ENCODE peak calls at places on chromosomes 3 and 15, in eight cellular contexts. One of them, this sample, is unnamed.

GRCh38 chr3:72591522-72592421 is 256.5 kb downstream of the SHQ1 start:
- DNase-seq in fibroblast of lung: peak
- DNase-seq in NB4: no peak
- DNase-seq in endothelial cell: no peak
- DNase-seq in A549: peak
- DNase-seq in breast epithelium: peak
- DNase-seq in fibroblast of mammary gland: peak
- DNase-seq in choroid plexus epithelial cell: peak
- DNase-seq in this sample: peak

GRCh38 chr15:38129531-38130199 is 123.0 kb upstream of the SPRED1 start:
- DNase-seq in fibroblast of lung: peak
- DNase-seq in NB4: peak
- DNase-seq in endothelial cell: no peak
- DNase-seq in A549: no peak
- DNase-seq in breast epithelium: no peak
- DNase-seq in fibroblast of mammary gland: peak
- DNase-seq in choroid plexus epithelial cell: peak
- DNase-seq in this sample: peak

GRCh38 chr15:25849431-25849921 is 13.7 kb downstream of the ATP10A start:
- DNase-seq in fibroblast of lung: peak
- DNase-seq in NB4: no peak
- DNase-seq in endothelial cell: no peak
- DNase-seq in A549: peak
- DNase-seq in breast epithelium: no peak
- DNase-seq in fibroblast of mammary gland: peak
- DNase-seq in choroid plexus epithelial cell: peak
- DNase-seq in this sample: no peak

GRCh38 chr3:154182322-154182922 is 61.2 kb downstream of the ARHGEF26 start:
- DNase-seq in fibroblast of lung: no peak
- DNase-seq in NB4: no peak
- DNase-seq in endothelial cell: no peak
- DNase-seq in A549: no peak
- DNase-seq in breast epithelium: no peak
- DNase-seq in fibroblast of mammary gland: no peak
- DNase-seq in choroid plexus epithelial cell: no peak
- DNase-seq in this sample: no peak

GRCh38 chr3:188170461-188171459 is 16.8 kb downstream of the LPP start:
- DNase-seq in fibroblast of lung: no peak
- DNase-seq in NB4: no peak
- DNase-seq in endothelial cell: no peak
- DNase-seq in A549: peak
- DNase-seq in breast epithelium: no peak
- DNase-seq in fibroblast of mammary gland: no peak
- DNase-seq in choroid plexus epithelial cell: no peak
- DNase-seq in this sample: no peak

GRCh38 chr3:125165189-125165947 is 47.2 kb downstream of the SLC12A8 start:
- DNase-seq in fibroblast of lung: peak
- DNase-seq in NB4: no peak
- DNase-seq in endothelial cell: peak
- DNase-seq in A549: peak
- DNase-seq in breast epithelium: no peak
- DNase-seq in fibroblast of mammary gland: peak
- DNase-seq in choroid plexus epithelial cell: peak
- DNase-seq in this sample: no peak

GRCh38 chr3:170876537-170876936 is 6.5 kb upstream of the RPL22L1 start:
- DNase-seq in fibroblast of lung: no peak
- DNase-seq in NB4: no peak
- DNase-seq in endothelial cell: no peak
- DNase-seq in A549: no peak
- DNase-seq in breast epithelium: no peak
- DNase-seq in fibroblast of mammary gland: no peak
- DNase-seq in choroid plexus epithelial cell: no peak
- DNase-seq in this sample: no peak

GRCh38 chr15:89367485-89368451 is 33.1 kb upstream of the POLG start:
- DNase-seq in fibroblast of lung: no peak
- DNase-seq in NB4: no peak
- DNase-seq in endothelial cell: no peak
- DNase-seq in A549: peak
- DNase-seq in breast epithelium: no peak
- DNase-seq in fibroblast of mammary gland: peak
- DNase-seq in choroid plexus epithelial cell: no peak
- DNase-seq in this sample: no peak

GRCh38 chr3:48588230-48588629 is 6.9 kb downstream of the COL7A1 start:
- DNase-seq in fibroblast of lung: no peak
- DNase-seq in NB4: no peak
- DNase-seq in endothelial cell: no peak
- DNase-seq in A549: no peak
- DNase-seq in breast epithelium: no peak
- DNase-seq in fibroblast of mammary gland: no peak
- DNase-seq in choroid plexus epithelial cell: no peak
- DNase-seq in this sample: no peak

GRCh38 chr3:56823421-56823926 is 21.7 kb upstream of the ARHGEF3 start:
- DNase-seq in fibroblast of lung: no peak
- DNase-seq in NB4: no peak
- DNase-seq in endothelial cell: no peak
- DNase-seq in A549: no peak
- DNase-seq in breast epithelium: no peak
- DNase-seq in fibroblast of mammary gland: no peak
- DNase-seq in choroid plexus epithelial cell: no peak
- DNase-seq in this sample: no peak

GRCh38 chr15:29792426-29793159 is 29.7 kb downstream of the TJP1 start:
- DNase-seq in fibroblast of lung: peak
- DNase-seq in NB4: no peak
- DNase-seq in endothelial cell: no peak
- DNase-seq in A549: no peak
- DNase-seq in breast epithelium: no peak
- DNase-seq in fibroblast of mammary gland: no peak
- DNase-seq in choroid plexus epithelial cell: peak
- DNase-seq in this sample: no peak

GRCh38 chr15:57398336-57398735 is 22.0 kb downstream of the CGNL1 start:
- DNase-seq in fibroblast of lung: no peak
- DNase-seq in NB4: no peak
- DNase-seq in endothelial cell: no peak
- DNase-seq in A549: no peak
- DNase-seq in breast epithelium: no peak
- DNase-seq in fibroblast of mammary gland: no peak
- DNase-seq in choroid plexus epithelial cell: no peak
- DNase-seq in this sample: no peak

GRCh38 chr3:161576733-161577510 is 80.3 kb downstream of the OTOL1 start:
- DNase-seq in fibroblast of lung: no peak
- DNase-seq in NB4: no peak
- DNase-seq in endothelial cell: no peak
- DNase-seq in A549: no peak
- DNase-seq in breast epithelium: no peak
- DNase-seq in fibroblast of mammary gland: peak
- DNase-seq in choroid plexus epithelial cell: no peak
- DNase-seq in this sample: no peak

GRCh38 chr3:74599564-74599963 is 14.9 kb downstream of the CNTN3 start:
- DNase-seq in fibroblast of lung: peak
- DNase-seq in NB4: no peak
- DNase-seq in endothelial cell: no peak
- DNase-seq in A549: no peak
- DNase-seq in breast epithelium: no peak
- DNase-seq in fibroblast of mammary gland: peak
- DNase-seq in choroid plexus epithelial cell: peak
- DNase-seq in this sample: no peak

GRCh38 chr15:80989110-80989517 is 505 bp downstream of the MESD start:
- DNase-seq in fibroblast of lung: no peak
- DNase-seq in NB4: peak
- DNase-seq in endothelial cell: no peak
- DNase-seq in A549: no peak
- DNase-seq in breast epithelium: no peak
- DNase-seq in fibroblast of mammary gland: no peak
- DNase-seq in choroid plexus epithelial cell: no peak
- DNase-seq in this sample: peak

GRCh38 chr3:143252931-143253330 is 133.4 kb downstream of the CHST2 start:
- DNase-seq in fibroblast of lung: no peak
- DNase-seq in NB4: no peak
- DNase-seq in endothelial cell: no peak
- DNase-seq in A549: no peak
- DNase-seq in breast epithelium: no peak
- DNase-seq in fibroblast of mammary gland: peak
- DNase-seq in choroid plexus epithelial cell: no peak
- DNase-seq in this sample: no peak

GRCh38 chr15:68511073-68511991 is 67.5 kb upstream of the CORO2B start:
- DNase-seq in fibroblast of lung: peak
- DNase-seq in NB4: no peak
- DNase-seq in endothelial cell: no peak
- DNase-seq in A549: no peak
- DNase-seq in breast epithelium: no peak
- DNase-seq in fibroblast of mammary gland: peak
- DNase-seq in choroid plexus epithelial cell: peak
- DNase-seq in this sample: peak

GRCh38 chr15:77487479-77487861 is 66.8 kb downstream of the HMG20A start:
- DNase-seq in fibroblast of lung: no peak
- DNase-seq in NB4: no peak
- DNase-seq in endothelial cell: peak
- DNase-seq in A549: no peak
- DNase-seq in breast epithelium: no peak
- DNase-seq in fibroblast of mammary gland: no peak
- DNase-seq in choroid plexus epithelial cell: no peak
- DNase-seq in this sample: no peak

GRCh38 chr3:19539488-19540395 is 391.4 kb downstream of the KCNH8 start:
- DNase-seq in fibroblast of lung: no peak
- DNase-seq in NB4: no peak
- DNase-seq in endothelial cell: no peak
- DNase-seq in A549: no peak
- DNase-seq in breast epithelium: no peak
- DNase-seq in fibroblast of mammary gland: no peak
- DNase-seq in choroid plexus epithelial cell: no peak
- DNase-seq in this sample: no peak
- TF ChIP-seq CTCF in fibroblast of lung: no peak
- TF ChIP-seq CTCF in NB4: no peak
- TF ChIP-seq CTCF in endothelial cell: no peak
- TF ChIP-seq CTCF in A549: no peak
- TF ChIP-seq CTCF in breast epithelium: no peak
- TF ChIP-seq CTCF in fibroblast of mammary gland: no peak
- TF ChIP-seq CTCF in choroid plexus epithelial cell: no peak
- TF ChIP-seq CTCF in this sample: no peak

DNA sequence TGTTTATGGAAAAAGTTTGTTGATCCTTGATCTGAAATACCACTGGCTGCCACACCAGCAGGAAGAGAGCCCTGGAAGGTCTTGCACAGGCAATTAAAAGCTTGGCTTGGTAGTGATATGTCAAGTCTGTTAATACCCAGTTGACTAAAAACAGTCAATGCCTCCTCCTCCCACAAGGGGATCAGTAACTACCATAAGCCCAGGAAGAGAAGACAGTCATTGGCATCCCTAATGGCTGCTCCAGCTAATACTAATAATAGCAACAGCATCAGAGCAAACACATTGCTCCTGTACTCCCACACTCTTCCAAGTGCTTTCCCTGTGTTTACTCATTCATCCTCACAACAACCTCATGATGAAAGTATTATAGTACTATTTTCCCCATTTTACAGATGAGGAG is 528.6 kb downstream of the TAFA4 start:
- DNase-seq in fibroblast of lung: no peak
- DNase-seq in NB4: no peak
- DNase-seq in endothelial cell: no peak
- DNase-seq in A549: no peak
- DNase-seq in breast epithelium: no peak
- DNase-seq in fibroblast of mammary gland: no peak
- DNase-seq in choroid plexus epithelial cell: no peak
- DNase-seq in this sample: no peak
- TF ChIP-seq CTCF in fibroblast of lung: no peak
- TF ChIP-seq CTCF in NB4: no peak
- TF ChIP-seq CTCF in endothelial cell: no peak
- TF ChIP-seq CTCF in A549: no peak
- TF ChIP-seq CTCF in breast epithelium: no peak
- TF ChIP-seq CTCF in fibroblast of mammary gland: no peak
- TF ChIP-seq CTCF in choroid plexus epithelial cell: no peak
- TF ChIP-seq CTCF in this sample: no peak

GRCh38 chr15:101276501-101277037 is 716 bp downstream of the SELENOS start:
- DNase-seq in fibroblast of lung: peak
- DNase-seq in NB4: peak
- DNase-seq in endothelial cell: peak
- DNase-seq in A549: peak
- DNase-seq in breast epithelium: no peak
- DNase-seq in fibroblast of mammary gland: peak
- DNase-seq in choroid plexus epithelial cell: peak
- DNase-seq in this sample: no peak
- TF ChIP-seq CTCF in fibroblast of lung: no peak
- TF ChIP-seq CTCF in NB4: peak
- TF ChIP-seq CTCF in endothelial cell: peak
- TF ChIP-seq CTCF in A549: peak
- TF ChIP-seq CTCF in breast epithelium: peak
- TF ChIP-seq CTCF in fibroblast of mammary gland: peak
- TF ChIP-seq CTCF in choroid plexus epithelial cell: peak
- TF ChIP-seq CTCF in this sample: no peak

DNA sequence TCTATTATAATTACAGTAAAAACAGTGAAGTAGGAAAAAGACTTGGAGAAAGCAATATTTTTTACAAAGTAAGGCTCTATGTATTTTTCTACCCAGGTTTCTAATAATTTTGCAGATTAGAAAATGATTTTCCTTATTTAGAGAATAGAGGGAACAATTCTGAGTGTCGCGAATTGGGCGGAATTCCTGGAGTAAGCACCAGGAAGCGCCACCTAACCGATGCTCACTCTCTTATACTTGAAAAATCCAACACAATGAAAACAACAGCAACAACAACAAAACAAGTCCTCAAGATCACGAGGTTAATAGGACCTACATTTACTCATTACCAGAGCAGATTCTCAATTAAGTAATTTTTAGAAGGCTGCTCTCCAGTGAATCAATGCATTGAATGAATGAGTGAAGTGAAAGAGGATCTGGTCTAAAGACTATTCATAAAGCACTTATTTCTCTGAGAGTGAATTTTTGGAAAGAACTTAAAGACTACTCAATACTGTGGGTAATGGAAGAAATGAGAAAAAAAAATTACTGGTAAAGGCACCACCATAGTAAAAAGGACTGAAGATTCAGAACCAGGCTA is 158.0 kb downstream of the MEIS2 start:
- DNase-seq in fibroblast of lung: no peak
- DNase-seq in NB4: no peak
- DNase-seq in endothelial cell: no peak
- DNase-seq in A549: no peak
- DNase-seq in breast epithelium: no peak
- DNase-seq in fibroblast of mammary gland: no peak
- DNase-seq in choroid plexus epithelial cell: no peak
- DNase-seq in this sample: no peak
- TF ChIP-seq CTCF in fibroblast of lung: no peak
- TF ChIP-seq CTCF in NB4: no peak
- TF ChIP-seq CTCF in endothelial cell: no peak
- TF ChIP-seq CTCF in A549: no peak
- TF ChIP-seq CTCF in breast epithelium: no peak
- TF ChIP-seq CTCF in fibroblast of mammary gland: no peak
- TF ChIP-seq CTCF in choroid plexus epithelial cell: no peak
- TF ChIP-seq CTCF in this sample: no peak

GRCh38 chr3:184486614-184487013 is 75.0 kb upstream of the EPHB3 start:
- DNase-seq in fibroblast of lung: no peak
- DNase-seq in NB4: no peak
- DNase-seq in endothelial cell: no peak
- DNase-seq in A549: no peak
- DNase-seq in breast epithelium: no peak
- DNase-seq in fibroblast of mammary gland: no peak
- DNase-seq in choroid plexus epithelial cell: no peak
- DNase-seq in this sample: no peak
- TF ChIP-seq CTCF in fibroblast of lung: no peak
- TF ChIP-seq CTCF in NB4: no peak
- TF ChIP-seq CTCF in endothelial cell: no peak
- TF ChIP-seq CTCF in A549: no peak
- TF ChIP-seq CTCF in breast epithelium: no peak
- TF ChIP-seq CTCF in fibroblast of mammary gland: no peak
- TF ChIP-seq CTCF in choroid plexus epithelial cell: no peak
- TF ChIP-seq CTCF in this sample: no peak

This sample was measured in mucosa of descending colon.